ENCODE peak calls at places on chromosomes 5 and 9, in seven cellular contexts. U, V, B, O, K, F and J are unnamed samples. For H3K36me3, the result is how much of the 10 kb centered on the place peaks cover.

GRCh38 chr5:81517462-81517861 is 123.5 kb upstream of the ACOT12 start:
- DNase-seq in U (peak), V (no peak), B (no peak), O (no peak), K (no peak), F (no peak), J (no peak)

GRCh38 chr9:125462766-125463384 is 201.2 kb downstream of the GAPVD1 start:
- DNase-seq in U (peak), V (no peak), B (no peak), O (no peak), K (no peak), F (no peak), J (no peak)

GRCh38 chr5:36886791-36887190 is 10.2 kb downstream of the NIPBL start:
- DNase-seq in U (no peak), V (no peak), B (no peak), O (no peak), K (no peak), F (no peak), J (no peak)

GRCh38 chr9:131395027-131395744 is 1.3 kb downstream of the PRRC2B start:
- DNase-seq in U (no peak), V (peak), B (no peak), O (no peak), K (peak), F (no peak), J (peak)

GRCh38 chr5:142432369-142432863 is 107.6 kb upstream of the SPRY4 start:
- DNase-seq in U (no peak), V (peak), B (no peak), O (peak), K (peak), F (no peak), J (no peak)

GRCh38 chr5:62386824-62387223 is 16.9 kb downstream of the DIMT1 start:
- DNase-seq in U (peak), V (no peak), B (no peak), O (no peak), K (no peak), F (no peak), J (no peak)

GRCh38 chr9:16732546-16732945 is 137.9 kb downstream of the BNC2 start:
- DNase-seq in U (no peak), V (no peak), B (no peak), O (no peak), K (no peak), F (no peak), J (no peak)

GRCh38 chr9:109602987-109603386 is 104.9 kb upstream of the PTPN3 start:
- DNase-seq in U (no peak), V (no peak), B (no peak), O (no peak), K (no peak), F (no peak), J (no peak)

GRCh38 chr5:107455111-107455544 is 215.6 kb downstream of the EFNA5 start:
- DNase-seq in U (peak), V (no peak), B (peak), O (no peak), K (no peak), F (no peak), J (no peak)

GRCh38 chr5:136619556-136619955 is 254.2 kb upstream of the TRPC7 start:
- DNase-seq in U (no peak), V (no peak), B (no peak), O (no peak), K (no peak), F (no peak), J (no peak)

GRCh38 chr9:130128782-130129424 is 43.3 kb upstream of the NCS1 start:
- DNase-seq in U (peak), V (peak), B (peak), O (peak), K (peak), F (peak), J (no peak)

GRCh38 chr5:140725799-140726471 is 25.7 kb downstream of the ZMAT2 start:
- DNase-seq in U (peak), V (peak), B (peak), O (no peak), K (peak), F (no peak), J (no peak)

GRCh38 chr5:135141303-135142268 is 107.6 kb upstream of the PITX1 start:
- DNase-seq in U (peak), V (no peak), B (no peak), O (no peak), K (no peak), F (no peak), J (no peak)

GRCh38 chr5:14730881-14731280 is 66.4 kb downstream of the OTULIN start:
- DNase-seq in U (no peak), V (no peak), B (no peak), O (no peak), K (no peak), F (no peak), J (no peak)

GRCh38 chr5:154237376-154237743 is 46.8 kb downstream of the GALNT10 start:
- DNase-seq in U (no peak), V (no peak), B (no peak), O (no peak), K (no peak), F (no peak), J (no peak)

GRCh38 chr9:121500165-121500478 is 478 bp upstream of the GGTA1 start:
- DNase-seq in U (no peak), V (no peak), B (no peak), O (no peak), K (no peak), F (no peak), J (no peak)

GRCh38 chr5:56637321-56637920 is 177.9 kb upstream of the MAP3K1 start:
- DNase-seq in U (peak), V (no peak), B (no peak), O (no peak), K (no peak), F (no peak), J (no peak)

GRCh38 chr9:97502984-97503861 is 1.8 kb downstream of the TMOD1 start:
- DNase-seq in U (no peak), V (no peak), B (peak), O (no peak), K (peak), F (no peak), J (no peak)

GRCh38 chr9:131839281-131840084 is 99.6 kb upstream of the RAPGEF1 start:
- DNase-seq in U (peak), V (peak), B (no peak), O (no peak), K (no peak), F (no peak), J (no peak)

GRCh38 chr5:79975422-79975821 is 15.6 kb downstream of the MTX3 start:
- DNase-seq in U (no peak), V (no peak), B (no peak), O (no peak), K (no peak), F (no peak), J (no peak)

GRCh38 chr9:79384506-79384905 is 187.3 kb upstream of the TLE4 start:
- DNase-seq in U (no peak), V (no peak), B (no peak), O (no peak), K (no peak), F (no peak), J (no peak)

GRCh38 chr5:153212471-153212870 is 278.0 kb upstream of the GRIA1 start:
- DNase-seq in U (no peak), V (no peak), B (no peak), O (no peak), K (no peak), F (no peak), J (no peak)

GRCh38 chr9:126420643-126421564 is 94.3 kb downstream of the MVB12B start:
- DNase-seq in U (peak), V (no peak), B (no peak), O (no peak), K (no peak), F (no peak), J (no peak)

GRCh38 chr9:99169982-99170761 is 51.6 kb downstream of the ALG2 start:
- DNase-seq in U (no peak), V (no peak), B (peak), O (no peak), K (no peak), F (no peak), J (no peak)

GRCh38 chr5:150627731-150628545 is 12.5 kb upstream of the SYNPO start:
- DNase-seq in U (peak), V (no peak), B (no peak), O (no peak), K (no peak), F (no peak), J (no peak)

GRCh38 chr9:127388856-127389238 is 8.1 kb upstream of the SLC2A8 start:
- DNase-seq in U (no peak), V (no peak), B (no peak), O (no peak), K (no peak), F (no peak), J (no peak)

GRCh38 chr9:36744678-36745077 is 172.0 kb downstream of the MELK start:
- DNase-seq in U (no peak), V (no peak), B (no peak), O (no peak), K (no peak), F (no peak), J (no peak)

GRCh38 chr5:160550075-160550474 is 128.4 kb downstream of the PTTG1 start:
- DNase-seq in U (no peak), V (no peak), B (no peak), O (no peak), K (no peak), F (no peak), J (no peak)

GRCh38 chr5:100306000-100306399 is 229.2 kb upstream of the FAM174A start:
- DNase-seq in U (no peak), V (no peak), B (no peak), O (no peak), K (no peak), F (no peak), J (no peak)

GRCh38 chr5:134937547-134937946 is 30.2 kb upstream of the CATSPER3 start:
- DNase-seq in U (no peak), V (no peak), B (no peak), O (no peak), K (no peak), F (no peak), J (no peak)

GRCh38 chr5:149162401-149163084 is 21.2 kb downstream of the ABLIM3 start:
- DNase-seq in U (peak), V (no peak), B (no peak), O (no peak), K (no peak), F (no peak), J (no peak)

GRCh38 chr5:56402273-56403223 is 169.4 kb upstream of the ANKRD55 start:
- DNase-seq in U (no peak), V (no peak), B (peak), O (no peak), K (no peak), F (no peak), J (no peak)

GRCh38 chr5:61311836-61312808 is 19.9 kb upstream of the ZSWIM6 start:
- DNase-seq in U (peak), V (no peak), B (no peak), O (no peak), K (no peak), F (no peak), J (no peak)

GRCh38 chr9:121369595-121370265 is at the start of gene STOM:
- DNase-seq in U (peak), V (peak), B (no peak), O (peak), K (peak), F (peak), J (no peak)

GRCh38 chr9:134688231-134688630 is 46.6 kb downstream of the COL5A1 start:
- DNase-seq in U (no peak), V (no peak), B (no peak), O (no peak), K (no peak), F (no peak), J (no peak)
- H3K36me3 ChIP-seq in U (half or more), V (under half), B (under half), O (under half), K (under half), F (under half), J (under half)

GRCh38 chr5:168443533-168443932 is 42.7 kb upstream of the RARS1 start:
- DNase-seq in U (no peak), V (no peak), B (no peak), O (no peak), K (no peak), F (no peak), J (no peak)

GRCh38 chr5:168449166-168449565 is 37.1 kb upstream of the RARS1 start:
- DNase-seq in U (no peak), V (no peak), B (no peak), O (no peak), K (no peak), F (no peak), J (no peak)

GRCh38 chr5:168446987-168447386 is 39.3 kb upstream of the RARS1 start:
- DNase-seq in U (no peak), V (no peak), B (no peak), O (no peak), K (no peak), F (no peak), J (no peak)

GRCh38 chr5:168447748-168448147 is 38.5 kb upstream of the RARS1 start:
- DNase-seq in U (no peak), V (no peak), B (no peak), O (no peak), K (no peak), F (no peak), J (no peak)

GRCh38 chr5:168443950-168444700 is 42.1 kb upstream of the RARS1 start:
- DNase-seq in U (peak), V (no peak), B (no peak), O (no peak), K (no peak), F (no peak), J (no peak)
- H3K36me3 ChIP-seq in U (under half), V (under half), B (under half), O (under half), K (under half), F (under half), J (under half)

DNA sequence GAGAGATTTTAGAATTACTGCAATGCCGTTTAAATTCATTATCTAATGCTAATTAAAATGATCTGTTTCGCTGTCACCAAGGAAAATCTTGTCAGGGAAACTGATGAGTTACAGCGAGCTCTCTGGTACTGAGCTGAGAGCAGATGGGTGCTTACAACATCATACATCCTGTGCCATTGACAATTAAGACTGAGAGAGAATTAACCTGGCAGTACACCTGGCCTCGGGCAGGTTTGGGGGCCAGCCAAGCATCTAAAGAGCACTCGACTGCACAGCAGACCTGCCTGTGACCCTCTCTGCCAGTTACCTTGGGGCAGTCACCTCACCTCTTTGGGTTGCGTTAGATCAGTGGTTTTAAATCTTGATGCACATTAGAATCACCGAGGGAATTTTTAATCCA is 54.9 kb downstream of the PUM3 start:
- DNase-seq in U (no peak), V (no peak), B (no peak), O (no peak), K (no peak), F (no peak), J (no peak)
- H3K36me3 ChIP-seq in U (under half), V (under half), B (under half), O (under half), K (under half), F (under half), J (half or more)

GRCh38 chr5:83219077-83219476 is 141.7 kb downstream of the XRCC4 start:
- DNase-seq in U (no peak), V (no peak), B (no peak), O (no peak), K (no peak), F (no peak), J (no peak)

GRCh38 chr5:83220331-83220730 is 143.0 kb downstream of the XRCC4 start:
- DNase-seq in U (peak), V (no peak), B (peak), O (no peak), K (no peak), F (no peak), J (no peak)

GRCh38 chr5:83222906-83223305 is 145.6 kb downstream of the XRCC4 start:
- DNase-seq in U (no peak), V (no peak), B (no peak), O (no peak), K (no peak), F (no peak), J (no peak)

GRCh38 chr5:83219495-83219894 is 142.1 kb downstream of the XRCC4 start:
- DNase-seq in U (peak), V (no peak), B (no peak), O (no peak), K (no peak), F (no peak), J (no peak)
- H3K36me3 ChIP-seq in U (under half), V (under half), B (under half), O (under half), K (under half), F (under half), J (under half)